ENCODE peak calls at places on chromosome 1, in six cellular contexts. C is T follicular helper cell, F is SHP77 treated with DMSO at 0.1 percent for 48 hours, W is esophagus muscularis mucosa, V is GM10248, X is fibroblast of the aortic adventitia. A is an unnamed sample.

GRCh38 chr1:58626293-58626692 is 49.2 kb upstream of the TACSTD2 start:
- DNase-seq in C (no peak), F (no peak), W (no peak), V (no peak), X (no peak), A (no peak)

GRCh38 chr1:155598842-155599331 is 11.1 kb upstream of the MSTO1 start:
- DNase-seq in C (no peak), F (no peak), W (no peak), V (no peak), X (peak), A (no peak)

GRCh38 chr1:29789221-29789909 is 553.0 kb downstream of the PTPRU start:
- DNase-seq in C (no peak), F (no peak), W (no peak), V (no peak), X (no peak), A (no peak)

GRCh38 chr1:181122227-181122626 is 33.7 kb downstream of the IER5 start:
- DNase-seq in C (no peak), F (no peak), W (no peak), V (no peak), X (no peak), A (no peak)

GRCh38 chr1:2392071-2392442 is 416 bp downstream of the RER1 start:
- DNase-seq in C (no peak), F (no peak), W (no peak), V (no peak), X (no peak), A (peak)

GRCh38 chr1:171794085-171794484 is 12.6 kb downstream of the METTL13 start:
- DNase-seq in C (no peak), F (no peak), W (no peak), V (no peak), X (peak), A (no peak)

GRCh38 chr1:228210684-228211083 is 2.8 kb downstream of the OBSCN start:
- DNase-seq in C (no peak), F (no peak), W (no peak), V (no peak), X (no peak), A (no peak)

GRCh38 chr1:51263147-51263850 is 27.2 kb downstream of the RNF11 start:
- DNase-seq in C (no peak), F (no peak), W (peak), V (no peak), X (no peak), A (no peak)

GRCh38 chr1:15740833-15741182 is 1.5 kb upstream of the TMEM82 start:
- DNase-seq in C (no peak), F (no peak), W (no peak), V (no peak), X (no peak), A (no peak)

GRCh38 chr1:26171084-26172072 is at the start of gene ZNF593OS:
- DNase-seq in C (no peak), F (no peak), W (no peak), V (no peak), X (no peak), A (no peak)

GRCh38 chr1:54490361-54491248 is 57.4 kb upstream of the ACOT11 start:
- DNase-seq in C (no peak), F (no peak), W (no peak), V (no peak), X (no peak), A (no peak)

GRCh38 chr1:18855573-18855972 is 3.9 kb downstream of the TAS1R2 start:
- DNase-seq in C (no peak), F (no peak), W (no peak), V (no peak), X (no peak), A (no peak)

GRCh38 chr1:216221260-216221700 is 202.0 kb downstream of the USH2A start:
- DNase-seq in C (no peak), F (peak), W (no peak), V (peak), X (peak), A (peak)

GRCh38 chr1:57162607-57163235 is 196.9 kb upstream of the C8B start:
- DNase-seq in C (no peak), F (no peak), W (no peak), V (no peak), X (no peak), A (no peak)

GRCh38 chr1:244801246-244801645 is 34.2 kb upstream of the COX20 start:
- DNase-seq in C (peak), F (peak), W (no peak), V (peak), X (peak), A (peak)

GRCh38 chr1:32337855-32338636 is 2.0 kb upstream of the MARCKSL1 start:
- DNase-seq in C (no peak), F (no peak), W (no peak), V (no peak), X (no peak), A (peak)

GRCh38 chr1:117015701-117016100 is 14.1 kb downstream of the CD101 start:
- DNase-seq in C (no peak), F (no peak), W (no peak), V (no peak), X (no peak), A (no peak)

GRCh38 chr1:38340409-38340808 is 293.8 kb upstream of the POU3F1 start:
- DNase-seq in C (no peak), F (no peak), W (no peak), V (no peak), X (no peak), A (no peak)

GRCh38 chr1:119737040-119737682 is 25.4 kb downstream of the PHGDH start:
- DNase-seq in C (no peak), F (no peak), W (no peak), V (no peak), X (peak), A (no peak)

GRCh38 chr1:10745886-10746455 is 50.5 kb downstream of the CASZ1 start:
- DNase-seq in C (no peak), F (no peak), W (no peak), V (no peak), X (no peak), A (no peak)

A was measured in germinal center.